ENCODE peak calls at places on chromosomes 7 and 10, in five cellular contexts. B is adipocyte, U is GM23248, F is NCI-H748 treated with DMSO at 0.1 percent for 48 hours, H is H7. C is an unnamed sample.
A peak's percentile ranks its signal among the peaks of the same experiment; 100 is the strongest.

GRCh38 chr7:105838273-105839141 is 37.9 kb downstream of the ATXN7L1 start:
- DNase-seq in F (peak; percentile 21), B (peak; percentile 21), U (peak; percentile 74), H (peak; percentile 33), C (peak; percentile 51)

GRCh38 chr7:21412291-21412896 is 15.5 kb upstream of the SP4 start:
- DNase-seq in U (no peak), B (no peak), F (no peak), H (peak; percentile 11), C (no peak)

GRCh38 chr7:129845178-129845971 is 107.4 kb downstream of the UBE2H start:
- DNase-seq in U (peak; percentile 88), F (no peak), H (no peak), B (peak; percentile 57), C (peak; percentile 77)

GRCh38 chr7:9854605-9855004 is 1119.1 kb upstream of the PHF14 start:
- DNase-seq in F (no peak), B (no peak), H (no peak), U (no peak), C (no peak)

GRCh38 chr7:55148571-55148970 is 129.8 kb downstream of the EGFR start:
- DNase-seq in B (no peak), F (no peak), U (no peak), H (no peak), C (no peak)

GRCh38 chr10:4127518-4128315 is 342.7 kb upstream of the KLF6 start:
- DNase-seq in B (peak; percentile 8), H (no peak), F (peak; percentile 33), U (no peak), C (no peak)

GRCh38 chr10:1070939-1071338 is 14.8 kb downstream of the WDR37 start:
- DNase-seq in F (no peak), B (peak; percentile 13), U (peak; percentile 36), H (peak; percentile 57), C (peak; percentile 9)

GRCh38 chr7:101195884-101196283 is 5.0 kb downstream of the MOGAT3 start:
- DNase-seq in B (no peak), F (no peak), U (no peak), H (peak; percentile 65), C (no peak)

GRCh38 chr10:47145290-47145934 is 154.6 kb upstream of the GDF10 start:
- DNase-seq in B (no peak), H (no peak), F (no peak), U (peak; percentile 56), C (no peak)

GRCh38 chr10:86443069-86443468 is 76.5 kb upstream of the GRID1 start:
- DNase-seq in F (no peak), H (no peak), U (peak; percentile 73), B (peak; percentile 46), C (peak; percentile 55)

GRCh38 chr10:103181244-103181643 is 11.8 kb downstream of the NT5C2 start:
- DNase-seq in B (no peak), U (no peak), H (no peak), F (no peak), C (no peak)

GRCh38 chr7:1733206-1733907 is 63.3 kb downstream of the ELFN1 start:
- DNase-seq in B (no peak), H (peak; percentile 72), U (no peak), F (no peak), C (no peak)

GRCh38 chr10:44416976-44417375 is 32.1 kb upstream of the CXCL12 start:
- DNase-seq in H (no peak), U (no peak), F (no peak), B (no peak), C (no peak)

GRCh38 chr10:110979611-110980010 is 60.2 kb downstream of the SHOC2 start:
- DNase-seq in H (no peak), F (no peak), B (no peak), U (no peak), C (peak; percentile 15)

GRCh38 chr7:28979791-28980190 is 21.7 kb upstream of the TRIL start:
- DNase-seq in B (no peak), H (no peak), U (no peak), F (no peak), C (no peak)

GRCh38 chr7:94424336-94424735 is 29.6 kb downstream of the COL1A2 start:
- DNase-seq in U (peak; percentile 6), B (peak; percentile 4), F (no peak), H (no peak), C (no peak)

GRCh38 chr7:22377690-22378089 is 20.7 kb upstream of the RAPGEF5 start:
- DNase-seq in H (no peak), F (no peak), U (no peak), B (no peak), C (no peak)

GRCh38 chr7:84705079-84705478 is 481.8 kb downstream of the SEMA3D start:
- DNase-seq in H (no peak), F (no peak), B (no peak), U (no peak), C (no peak)

GRCh38 chr10:103666109-103666508 is 172.6 kb downstream of the NEURL1 start:
- DNase-seq in H (peak; percentile 91), B (peak; percentile 37), U (peak; percentile 76), F (no peak), C (peak; percentile 46)

GRCh38 chr10:92110039-92110794 is 180.7 kb downstream of the CPEB3 start:
- DNase-seq in U (peak; percentile 50), F (no peak), B (peak; percentile 29), H (no peak), C (peak; percentile 57)

GRCh38 chr10:80492875-80493413 is 38.8 kb downstream of the TSPAN14 start:
- DNase-seq in F (no peak), B (no peak), U (no peak), H (no peak), C (no peak)

GRCh38 chr10:86648706-86649426 is 5.5 kb upstream of the OPN4 start:
- DNase-seq in F (no peak), B (peak; percentile 91), H (peak; percentile 52), U (peak; percentile 93), C (peak; percentile 95)

GRCh38 chr10:51937736-51938135 is 238.3 kb upstream of the CSTF2T start:
- DNase-seq in B (peak; percentile 90), U (peak; percentile 82), F (no peak), H (no peak), C (peak; percentile 50)

GRCh38 chr10:84214612-84215235 is 10.6 kb downstream of the LRIT2 start:
- DNase-seq in H (peak; percentile 86), B (no peak), F (no peak), U (peak; percentile 32), C (no peak)

GRCh38 chr10:125521721-125522680 is 161.0 kb downstream of the TEX36 start:
- DNase-seq in H (peak; percentile 92), B (no peak), F (no peak), U (peak; percentile 11), C (peak; percentile 5)

GRCh38 chr7:35624299-35625186 is 70.4 kb downstream of the HERPUD2 start:
- DNase-seq in H (peak; percentile 49), F (peak; percentile 32), U (peak; percentile 49), B (peak; percentile 57), C (peak; percentile 50)

GRCh38 chr7:106219170-106219569 is 65.6 kb downstream of the NAMPT start:
- DNase-seq in U (no peak), F (no peak), H (no peak), B (no peak), C (no peak)

GRCh38 chr10:80163741-80164341 is 31.3 kb downstream of the PLAC9 start:
- DNase-seq in F (peak; percentile 35), B (peak; percentile 35), H (no peak), U (peak; percentile 80), C (peak; percentile 90)

GRCh38 chr7:19747740-19748339 is 25.6 kb downstream of the TMEM196 start:
- DNase-seq in H (peak; percentile 43), F (peak; percentile 46), U (peak; percentile 59), B (peak; percentile 67), C (peak; percentile 15)

GRCh38 chr10:18955041-18955440 is 93.6 kb upstream of the MALRD1 start:
- DNase-seq in H (no peak), F (no peak), B (no peak), U (no peak), C (no peak)

GRCh38 chr7:15323545-15323944 is 238.3 kb downstream of the AGMO start:
- DNase-seq in B (no peak), U (peak; percentile 23), F (no peak), H (no peak), C (no peak)

GRCh38 chr10:78038105-78038504 is 4.4 kb downstream of the RPS24 start:
- DNase-seq in H (no peak), F (no peak), U (peak; percentile 77), B (peak; percentile 15), C (peak; percentile 35)

GRCh38 chr10:129917936-129918335 is 46.1 kb downstream of the EBF3 start:
- DNase-seq in U (no peak), F (no peak), B (no peak), H (no peak), C (no peak)

GRCh38 chr10:126243306-126243705 is 145.0 kb downstream of the ADAM12 start:
- DNase-seq in B (no peak), U (no peak), F (no peak), H (no peak), C (no peak)

GRCh38 chr7:95054386-95054785 is 147.0 kb downstream of the PPP1R9A start:
- DNase-seq in F (no peak), U (no peak), H (no peak), B (no peak), C (no peak)

GRCh38 chr7:33459340-33459751 is 330.0 kb downstream of the BBS9 start:
- DNase-seq in F (no peak), B (peak; percentile 67), U (peak; percentile 81), H (peak; percentile 30), C (peak; percentile 65)

C was measured in EH.